ENCODE peak calls at places on chromosomes 4 and X, in eight cellular contexts. E is WTC11; Y is activated CD8-positive, alpha-beta T cell treated with anti-CD3 and anti-CD28 coated beads for 36 hours; J is T-helper 17 cell; V is natural killer cell; G is activated CD4-positive, alpha-beta T cell treated with anti-CD3 and anti-CD28 coated beads for 36 hours; O is naive B cell; N is upper lobe of left lung. T is an unnamed sample.

GRCh38 chr4:73674451-73674919 is 54.2 kb upstream of the RASSF6 start:
- ATAC-seq in J (no peak), O (no peak), G (no peak), E (no peak), V (no peak), N (no peak), Y (no peak), T (no peak)

GRCh38 chr4:2408401-2408958 is 10.0 kb downstream of the ZFYVE28 start:
- ATAC-seq in N (no peak), E (peak), V (no peak), J (no peak), Y (no peak), O (no peak), G (no peak), T (no peak)

GRCh38 chrX:49282647-49283011 is 13.0 kb downstream of the PPP1R3F start:
- ATAC-seq in N (no peak), Y (no peak), V (no peak), E (peak), J (no peak), O (no peak), G (peak), T (no peak)

GRCh38 chr4:67632492-67632891 is 68.5 kb downstream of the UBA6 start:
- ATAC-seq in E (no peak), O (peak), N (no peak), G (no peak), V (no peak), J (no peak), Y (no peak), T (peak)

GRCh38 chrX:13741695-13742094 is 7.1 kb downstream of the OFD1 start:
- ATAC-seq in V (no peak), G (no peak), J (no peak), E (no peak), N (no peak), Y (no peak), O (no peak), T (no peak)

GRCh38 chr4:19729873-19730735 is 521.6 kb upstream of the SLIT2 start:
- ATAC-seq in G (no peak), J (no peak), O (peak), E (no peak), N (no peak), V (no peak), Y (no peak), T (peak)

GRCh38 chr4:71107732-71108131 is 114.3 kb downstream of the DCK start:
- ATAC-seq in Y (peak), N (no peak), V (peak), J (peak), E (no peak), O (no peak), G (no peak), T (no peak)

GRCh38 chr4:169723207-169723606 is 34.5 kb downstream of the HPF1 start:
- ATAC-seq in N (no peak), E (peak), O (no peak), J (no peak), V (no peak), G (no peak), Y (no peak), T (no peak)

GRCh38 chr4:117324851-117325491 is 239.6 kb upstream of the TRAM1L1 start:
- ATAC-seq in Y (no peak), N (no peak), V (no peak), O (no peak), E (no peak), G (no peak), J (no peak), T (no peak)

GRCh38 chr4:76078033-76078613 is 3.6 kb downstream of the ART3 start:
- ATAC-seq in J (no peak), N (no peak), G (no peak), Y (no peak), V (no peak), E (no peak), O (no peak), T (no peak)

GRCh38 chr4:11418610-11419009 is 10.1 kb downstream of the HS3ST1 start:
- ATAC-seq in E (no peak), O (no peak), V (no peak), Y (peak), N (no peak), J (no peak), G (no peak), T (peak)

GRCh38 chr4:182831376-182831775 is 85.8 kb downstream of the DCTD start:
- ATAC-seq in J (no peak), G (no peak), E (no peak), V (no peak), Y (no peak), N (no peak), O (no peak), T (no peak)

GRCh38 chrX:27555514-27555913 is 34.6 kb upstream of the DCAF8L2 start:
- ATAC-seq in E (peak), Y (no peak), J (no peak), G (no peak), V (no peak), N (no peak), O (no peak), T (no peak)

GRCh38 chr4:57442834-57443291 is 332.7 kb upstream of the IGFBP7 start:
- ATAC-seq in E (peak), Y (no peak), J (no peak), V (no peak), N (no peak), G (no peak), O (no peak), T (no peak)

GRCh38 chrX:149513713-149514427 is 8.8 kb upstream of the IDS start:
- ATAC-seq in E (no peak), G (peak), O (no peak), Y (peak), J (no peak), V (peak), N (no peak), T (no peak)

GRCh38 chrX:18793601-18794089 is 86.2 kb downstream of the PPEF1 start:
- ATAC-seq in Y (no peak), G (no peak), V (no peak), E (peak), O (no peak), J (no peak), N (no peak), T (no peak)

GRCh38 chrX:16990839-16991238 is 44.4 kb downstream of the REPS2 start:
- ATAC-seq in N (no peak), V (no peak), E (no peak), O (no peak), J (no peak), G (no peak), Y (no peak), T (no peak)

GRCh38 chr4:4306920-4307319 is 16.9 kb downstream of the ZBTB49 start:
- ATAC-seq in O (no peak), E (no peak), V (no peak), J (no peak), N (no peak), Y (no peak), G (no peak), T (no peak)